ENCODE peak calls at places on chromosomes 13 and 19, in ten cellular contexts. V is AG04450; W is ascending aorta; M is Panc1; G is mesenchymal stem cell; F is CD4-positive, alpha-beta memory T cell; Y is heart right ventricle; U is CD8-positive, alpha-beta T cell; T is caudate nucleus; D is PC-3. L is an unnamed sample.

GRCh38 chr13:46345400-46345799 is 41.7 kb downstream of the RUBCNL start:
- DNase-seq in U (no peak), T (no peak), M (no peak), V (no peak), F (no peak), G (no peak), Y (peak; percentile 12), W (no peak), D (no peak), L (no peak)

GRCh38 chr13:34349091-34349722 is 531.3 kb downstream of the RFC3 start:
- DNase-seq in D (peak; percentile 92), T (no peak), M (no peak), Y (peak; percentile 77), V (peak; percentile 80), F (no peak), U (no peak), W (no peak), G (peak; percentile 93), L (peak; percentile 81)

GRCh38 chr19:6664916-6665315 is 5.0 kb downstream of the TNFSF14 start:
- DNase-seq in W (no peak), U (no peak), D (no peak), Y (no peak), V (no peak), T (no peak), F (no peak), G (no peak), M (no peak), L (no peak)

GRCh38 chr13:23432589-23432988 is 913 bp downstream of the SACS start:
- DNase-seq in Y (no peak), V (no peak), U (no peak), F (no peak), W (no peak), D (no peak), G (no peak), M (no peak), T (no peak), L (no peak)

GRCh38 chr13:95153647-95154405 is 147.4 kb downstream of the ABCC4 start:
- DNase-seq in G (peak; percentile 47), M (no peak), D (peak; percentile 41), F (no peak), V (no peak), T (no peak), W (no peak), Y (no peak), U (no peak), L (no peak)

GRCh38 chr13:46010148-46010547 is 42.4 kb downstream of the ZC3H13 start:
- DNase-seq in W (no peak), T (no peak), D (no peak), V (no peak), Y (no peak), G (peak; percentile 13), U (no peak), M (no peak), F (no peak), L (no peak)

GRCh38 chr13:25803626-25804025 is 248.2 kb downstream of the SHISA2 start:
- DNase-seq in T (no peak), D (peak; percentile 77), M (no peak), G (no peak), Y (no peak), V (no peak), W (no peak), F (no peak), U (no peak), L (no peak)

GRCh38 chr13:43335669-43336068 is 312.3 kb downstream of the DNAJC15 start:
- DNase-seq in F (no peak), M (no peak), U (no peak), T (no peak), Y (no peak), V (no peak), G (no peak), W (no peak), D (no peak), L (no peak)

GRCh38 chr13:28566283-28566682 is 71.4 kb upstream of the FLT1 start:
- DNase-seq in M (no peak), D (no peak), Y (no peak), W (no peak), F (no peak), G (no peak), T (no peak), V (no peak), U (no peak), L (no peak)

GRCh38 chr19:19171821-19172532 is 1.9 kb upstream of the MEF2B start:
- DNase-seq in T (no peak), V (peak; percentile 61), W (no peak), G (peak; percentile 72), Y (no peak), D (no peak), F (no peak), M (no peak), U (no peak), L (no peak)

DNA sequence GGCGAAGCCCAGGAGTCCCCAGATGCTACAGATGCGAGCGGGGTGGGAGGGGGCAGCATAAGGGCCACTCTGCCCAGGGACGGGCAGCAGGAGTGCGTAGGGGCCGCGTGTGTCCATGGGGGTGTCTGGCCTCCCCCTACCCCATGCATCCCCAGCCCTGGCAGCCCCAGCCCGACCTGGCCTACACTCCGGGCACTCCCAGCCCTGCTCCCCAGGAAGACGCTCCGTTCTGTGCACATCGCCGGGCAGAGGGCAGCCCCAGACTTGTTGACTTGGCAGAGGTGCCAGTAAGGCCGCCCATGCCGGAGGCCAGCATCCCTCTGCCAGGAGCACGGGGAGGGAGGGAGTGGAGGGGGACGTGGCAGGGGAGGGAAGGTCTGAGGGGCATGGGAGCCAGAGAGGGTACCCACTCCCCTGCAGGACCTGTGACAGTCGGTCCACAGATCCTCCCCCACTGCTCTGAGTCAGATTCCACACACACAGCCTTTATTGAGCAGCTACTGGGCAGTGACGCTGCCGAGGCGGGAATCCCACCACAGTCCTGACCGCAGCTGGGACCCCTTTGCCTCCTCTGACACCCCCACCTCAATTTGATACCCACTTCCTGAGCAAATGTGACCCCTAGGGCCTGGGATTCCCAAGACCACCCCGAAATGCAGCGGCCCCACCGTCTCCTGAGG is 1.8 kb upstream of the NKPD1 start:
- DNase-seq in D (no peak), Y (no peak), U (no peak), F (no peak), W (no peak), V (no peak), M (no peak), T (no peak), G (no peak), L (no peak)
- H3K27ac ChIP-seq in D (no peak overlapping the region), Y (no peak overlapping the region), U (no peak overlapping the region), F (no peak overlapping the region), W (no peak overlapping the region), V (no peak overlapping the region), M (no peak overlapping the region), T (no peak overlapping the region), G (no peak overlapping the region), L (no peak overlapping the region)

GRCh38 chr19:41309225-41310030 is 544 bp upstream of the CCDC97 start:
- DNase-seq in F (no peak), V (no peak), Y (no peak), D (peak; percentile 12), T (no peak), M (no peak), G (peak; percentile 36), W (no peak), U (no peak), L (no peak)
- H3K27ac ChIP-seq in F (peak overlapping the region; percentile 92), V (peak overlapping the region; percentile 98), Y (peak overlapping the region; percentile 95), D (peak overlapping the region; percentile 86), T (peak overlapping the region; percentile 92), M (peak overlapping the region; percentile 89), G (peak overlapping the region; percentile 99), W (peak overlapping the region; percentile 93), U (peak overlapping the region; percentile 88), L (peak overlapping the region; percentile 96)

GRCh38 chr19:30362156-30362754 is 9.9 kb upstream of the ZNF536 start:
- DNase-seq in V (no peak), U (no peak), T (no peak), F (no peak), M (no peak), W (peak; percentile 44), Y (no peak), D (no peak), G (no peak), L (no peak)

GRCh38 chr19:30359936-30360335 is 12.2 kb upstream of the ZNF536 start:
- DNase-seq in V (no peak), Y (no peak), U (no peak), W (peak; percentile 24), G (no peak), F (no peak), D (no peak), M (no peak), T (no peak), L (no peak)

GRCh38 chr19:30361721-30362120 is 10.5 kb upstream of the ZNF536 start:
- DNase-seq in M (no peak), G (no peak), W (no peak), F (no peak), U (no peak), D (no peak), Y (no peak), V (no peak), T (no peak), L (no peak)

GRCh38 chr19:30360378-30361106 is 11.6 kb upstream of the ZNF536 start:
- DNase-seq in U (no peak), V (no peak), W (no peak), M (no peak), Y (no peak), F (no peak), D (no peak), T (no peak), G (no peak), L (no peak)

GRCh38 chr19:30361107-30361447 is 11.1 kb upstream of the ZNF536 start:
- DNase-seq in Y (no peak), D (no peak), W (no peak), G (no peak), F (no peak), U (no peak), M (no peak), T (no peak), V (no peak), L (no peak)
- H3K27ac ChIP-seq in Y (no peak overlapping the region), D (no peak overlapping the region), W (no peak overlapping the region), G (no peak overlapping the region), F (no peak overlapping the region), U (no peak overlapping the region), M (no peak overlapping the region), T (peak overlapping the region; percentile 46), V (no peak overlapping the region), L (no peak overlapping the region)

GRCh38 chr13:40629678-40630384 is 36.6 kb downstream of the FOXO1 start:
- DNase-seq in V (no peak), Y (no peak), F (no peak), U (no peak), W (no peak), G (no peak), M (no peak), D (no peak), T (no peak), L (no peak)

GRCh38 chr13:40624338-40624737 is 42.1 kb downstream of the FOXO1 start:
- DNase-seq in M (no peak), Y (no peak), T (no peak), D (no peak), U (no peak), G (no peak), F (no peak), W (no peak), V (no peak), L (no peak)

GRCh38 chr13:40626566-40626965 is 39.9 kb downstream of the FOXO1 start:
- DNase-seq in F (no peak), D (no peak), U (no peak), G (no peak), W (no peak), T (no peak), Y (no peak), V (no peak), M (no peak), L (no peak)

GRCh38 chr13:40622761-40623160 is 43.7 kb downstream of the FOXO1 start:
- DNase-seq in V (no peak), F (no peak), U (no peak), W (no peak), T (no peak), M (no peak), D (no peak), G (no peak), Y (no peak), L (no peak)

GRCh38 chr13:40626977-40627376 is 39.5 kb downstream of the FOXO1 start:
- DNase-seq in M (no peak), T (no peak), Y (no peak), W (no peak), V (no peak), F (no peak), G (no peak), U (no peak), D (no peak), L (no peak)
- H3K27ac ChIP-seq in M (no peak overlapping the region), T (no peak overlapping the region), Y (no peak overlapping the region), W (no peak overlapping the region), V (no peak overlapping the region), F (no peak overlapping the region), G (no peak overlapping the region), U (no peak overlapping the region), D (no peak overlapping the region), L (no peak overlapping the region)

L was measured in heart left ventricle.